ENCODE peak calls at places on chromosomes 12 and 14, in eight cellular contexts. S is Peyer's patch, Q is PC-3, V is NCI-H1105 treated with DMSO at 0.1 percent for 48 hours, E is body of pancreas, L is amniotic stem cell, H is NCI-H187 treated with DMSO at 0.1 percent for 48 hours, N is pancreas. G is an unnamed sample.

GRCh38 chr14:52227559-52228222 is 39.8 kb upstream of the PTGDR start:
- DNase-seq in S (no peak), Q (no peak), V (peak; percentile 50), E (no peak), L (no peak), H (no peak), N (no peak), G (peak; percentile 73)

GRCh38 chr12:44286336-44286735 is 450.5 kb downstream of the TMEM117 start:
- DNase-seq in S (no peak), Q (no peak), V (peak; percentile 21), E (no peak), L (no peak), H (no peak), N (no peak), G (no peak)

GRCh38 chr12:57881035-57881973 is 34.8 kb upstream of the CTDSP2 start:
- DNase-seq in S (no peak), Q (no peak), V (no peak), E (no peak), L (peak; percentile 26), H (no peak), N (no peak), G (peak; percentile 63)

GRCh38 chr14:63435838-63436237 is 107.3 kb downstream of the PPP2R5E start:
- DNase-seq in S (peak; percentile 28), Q (peak; percentile 18), V (no peak), E (peak; percentile 60), L (no peak), H (no peak), N (peak; percentile 64), G (peak; percentile 37)

GRCh38 chr12:41769810-41770209 is 374.9 kb downstream of the GXYLT1 start:
- DNase-seq in S (no peak), Q (no peak), V (no peak), E (no peak), L (no peak), H (no peak), N (no peak), G (no peak)

GRCh38 chr12:71840226-71840847 is 778 bp downstream of the TBC1D15 start:
- DNase-seq in S (no peak), Q (peak; percentile 77), V (no peak), E (no peak), L (peak; percentile 36), H (no peak), N (no peak), G (no peak)

GRCh38 chr14:102944448-102945330 is 22.2 kb downstream of the AMN start:
- DNase-seq in S (no peak), Q (no peak), V (no peak), E (no peak), L (no peak), H (no peak), N (no peak), G (no peak)

GRCh38 chr14:23095196-23096108 is at the start of gene C14orf119:
- DNase-seq in S (peak; percentile 100), Q (peak; percentile 99), V (no peak), E (peak; percentile 100), L (no peak), H (no peak), N (peak; percentile 100), G (peak; percentile 100)

GRCh38 chr14:92753250-92753649 is 4.8 kb upstream of the LGMN start:
- DNase-seq in S (no peak), Q (no peak), V (no peak), E (no peak), L (no peak), H (no peak), N (no peak), G (no peak)

GRCh38 chr12:83664650-83665049 is 977.9 kb downstream of the TMTC2 start:
- DNase-seq in S (no peak), Q (no peak), V (peak; percentile 91), E (no peak), L (no peak), H (no peak), N (no peak), G (no peak)

G was measured in colonic mucosa.